ENCODE peak calls at places on chromosome 12, in seven cellular contexts. One of them, this sample, is unnamed.

GRCh38 chr12:130286041-130286440 is 51.6 kb upstream of the PIWIL1 start:
- DNase-seq in gastrocnemius medialis: no peak
- DNase-seq in neural progenitor cell: peak
- DNase-seq in sciatic nerve: no peak
- DNase-seq in esophagus squamous epithelium: no peak
- DNase-seq in NAMALWA: no peak
- DNase-seq in psoas muscle: no peak
- DNase-seq in this sample: no peak

GRCh38 chr12:43758728-43759563 is at the start of the genes IRAK4 and PUS7L:
- DNase-seq in gastrocnemius medialis: peak
- DNase-seq in neural progenitor cell: peak
- DNase-seq in sciatic nerve: peak
- DNase-seq in esophagus squamous epithelium: peak
- DNase-seq in psoas muscle: peak
- DNase-seq in NAMALWA: peak
- DNase-seq in this sample: peak

GRCh38 chr12:103470664-103471063 is 25.1 kb downstream of the C12orf42 start:
- DNase-seq in NAMALWA: no peak
- DNase-seq in gastrocnemius medialis: no peak
- DNase-seq in neural progenitor cell: no peak
- DNase-seq in sciatic nerve: no peak
- DNase-seq in esophagus squamous epithelium: no peak
- DNase-seq in psoas muscle: no peak
- DNase-seq in this sample: no peak

GRCh38 chr12:49345048-49345839 is 1.4 kb upstream of the DNAJC22 start:
- DNase-seq in sciatic nerve: no peak
- DNase-seq in psoas muscle: no peak
- DNase-seq in esophagus squamous epithelium: no peak
- DNase-seq in gastrocnemius medialis: no peak
- DNase-seq in NAMALWA: peak
- DNase-seq in neural progenitor cell: peak
- DNase-seq in this sample: no peak

GRCh38 chr12:117032593-117033381 is 66.4 kb downstream of the TESC start:
- DNase-seq in sciatic nerve: peak
- DNase-seq in NAMALWA: no peak
- DNase-seq in gastrocnemius medialis: no peak
- DNase-seq in neural progenitor cell: peak
- DNase-seq in psoas muscle: no peak
- DNase-seq in esophagus squamous epithelium: no peak
- DNase-seq in this sample: no peak

GRCh38 chr12:75833268-75833667 is 198.3 kb downstream of the PHLDA1 start:
- DNase-seq in NAMALWA: no peak
- DNase-seq in sciatic nerve: no peak
- DNase-seq in psoas muscle: no peak
- DNase-seq in neural progenitor cell: no peak
- DNase-seq in esophagus squamous epithelium: no peak
- DNase-seq in gastrocnemius medialis: no peak
- DNase-seq in this sample: no peak

GRCh38 chr12:26185532-26186320 is 9.6 kb upstream of the SSPN start:
- DNase-seq in neural progenitor cell: no peak
- DNase-seq in NAMALWA: no peak
- DNase-seq in gastrocnemius medialis: no peak
- DNase-seq in sciatic nerve: no peak
- DNase-seq in psoas muscle: no peak
- DNase-seq in esophagus squamous epithelium: no peak
- DNase-seq in this sample: no peak

GRCh38 chr12:118188690-118189371 is 52.9 kb downstream of the PEBP1 start:
- DNase-seq in psoas muscle: peak
- DNase-seq in gastrocnemius medialis: no peak
- DNase-seq in esophagus squamous epithelium: no peak
- DNase-seq in neural progenitor cell: no peak
- DNase-seq in NAMALWA: no peak
- DNase-seq in sciatic nerve: peak
- DNase-seq in this sample: no peak

GRCh38 chr12:11650697-11651281 is 1.3 kb downstream of the ETV6 start:
- DNase-seq in neural progenitor cell: peak
- DNase-seq in NAMALWA: peak
- DNase-seq in psoas muscle: no peak
- DNase-seq in esophagus squamous epithelium: no peak
- DNase-seq in sciatic nerve: no peak
- DNase-seq in gastrocnemius medialis: no peak
- DNase-seq in this sample: peak

GRCh38 chr12:130427381-130427887 is 89.7 kb downstream of the PIWIL1 start:
- DNase-seq in neural progenitor cell: no peak
- DNase-seq in sciatic nerve: no peak
- DNase-seq in esophagus squamous epithelium: no peak
- DNase-seq in NAMALWA: no peak
- DNase-seq in psoas muscle: no peak
- DNase-seq in gastrocnemius medialis: no peak
- DNase-seq in this sample: no peak

GRCh38 chr12:124286414-124286813 is 8.5 kb upstream of the RFLNA start:
- DNase-seq in psoas muscle: no peak
- DNase-seq in gastrocnemius medialis: no peak
- DNase-seq in neural progenitor cell: no peak
- DNase-seq in sciatic nerve: no peak
- DNase-seq in esophagus squamous epithelium: no peak
- DNase-seq in NAMALWA: no peak
- DNase-seq in this sample: no peak

GRCh38 chr12:122729583-122730214 is 945 bp downstream of the HCAR1 start:
- DNase-seq in sciatic nerve: no peak
- DNase-seq in psoas muscle: no peak
- DNase-seq in gastrocnemius medialis: no peak
- DNase-seq in NAMALWA: no peak
- DNase-seq in esophagus squamous epithelium: no peak
- DNase-seq in neural progenitor cell: no peak
- DNase-seq in this sample: no peak

GRCh38 chr12:127172857-127173256 is 1094.1 kb upstream of the TMEM132C start:
- DNase-seq in psoas muscle: no peak
- DNase-seq in esophagus squamous epithelium: no peak
- DNase-seq in gastrocnemius medialis: no peak
- DNase-seq in sciatic nerve: no peak
- DNase-seq in neural progenitor cell: no peak
- DNase-seq in NAMALWA: no peak
- DNase-seq in this sample: no peak

GRCh38 chr12:95202691-95203476 is 14.4 kb downstream of the FGD6 start:
- DNase-seq in psoas muscle: no peak
- DNase-seq in sciatic nerve: no peak
- DNase-seq in gastrocnemius medialis: no peak
- DNase-seq in esophagus squamous epithelium: no peak
- DNase-seq in neural progenitor cell: no peak
- DNase-seq in NAMALWA: no peak
- DNase-seq in this sample: no peak

GRCh38 chr12:121060149-121061001 is 21.3 kb upstream of the OASL start:
- DNase-seq in esophagus squamous epithelium: no peak
- DNase-seq in sciatic nerve: no peak
- DNase-seq in neural progenitor cell: peak
- DNase-seq in NAMALWA: peak
- DNase-seq in gastrocnemius medialis: no peak
- DNase-seq in psoas muscle: no peak
- DNase-seq in this sample: peak

GRCh38 chr12:54019111-54019811 is 9.0 kb upstream of the HOXC6 start:
- DNase-seq in NAMALWA: no peak
- DNase-seq in psoas muscle: no peak
- DNase-seq in esophagus squamous epithelium: no peak
- DNase-seq in gastrocnemius medialis: no peak
- DNase-seq in sciatic nerve: no peak
- DNase-seq in neural progenitor cell: peak
- DNase-seq in this sample: no peak

GRCh38 chr12:109065154-109065852 is 12.9 kb downstream of the USP30 start:
- DNase-seq in esophagus squamous epithelium: no peak
- DNase-seq in psoas muscle: no peak
- DNase-seq in neural progenitor cell: no peak
- DNase-seq in gastrocnemius medialis: no peak
- DNase-seq in sciatic nerve: no peak
- DNase-seq in NAMALWA: peak
- DNase-seq in this sample: no peak

GRCh38 chr12:92848740-92849139 is 80.4 kb downstream of the EEA1 start:
- DNase-seq in esophagus squamous epithelium: no peak
- DNase-seq in gastrocnemius medialis: no peak
- DNase-seq in neural progenitor cell: no peak
- DNase-seq in psoas muscle: no peak
- DNase-seq in sciatic nerve: no peak
- DNase-seq in NAMALWA: no peak
- DNase-seq in this sample: no peak

GRCh38 chr12:13559318-13559978 is 362.9 kb downstream of the EMP1 start:
- DNase-seq in psoas muscle: no peak
- DNase-seq in NAMALWA: no peak
- DNase-seq in neural progenitor cell: no peak
- DNase-seq in esophagus squamous epithelium: no peak
- DNase-seq in sciatic nerve: no peak
- DNase-seq in gastrocnemius medialis: no peak
- DNase-seq in this sample: no peak

GRCh38 chr12:90695415-90695814 is 259.6 kb downstream of the CCER1 start:
- DNase-seq in esophagus squamous epithelium: no peak
- DNase-seq in gastrocnemius medialis: no peak
- DNase-seq in neural progenitor cell: no peak
- DNase-seq in psoas muscle: no peak
- DNase-seq in NAMALWA: peak
- DNase-seq in sciatic nerve: no peak
- DNase-seq in this sample: no peak